ENCODE peak calls at places on chromosomes 7 and 10, in five cellular contexts. One of them, this sample, is unnamed.

GRCh38 chr10:80041162-80041561 is 37.3 kb upstream of the TMEM254 start:
- DNase-seq in heart left ventricle: no peak
- DNase-seq in effector memory CD4-positive, alpha-beta T cell: no peak
- DNase-seq in left cardiac atrium: no peak
- DNase-seq in AG10803: no peak
- DNase-seq in this sample: no peak

GRCh38 chr7:141776374-141776773 is at the start of gene TAS2R4:
- DNase-seq in heart left ventricle: no peak
- DNase-seq in effector memory CD4-positive, alpha-beta T cell: no peak
- DNase-seq in left cardiac atrium: no peak
- DNase-seq in AG10803: no peak
- DNase-seq in this sample: no peak

GRCh38 chr7:29139796-29140195 is 6.5 kb downstream of the CPVL start:
- DNase-seq in heart left ventricle: no peak
- DNase-seq in effector memory CD4-positive, alpha-beta T cell: no peak
- DNase-seq in left cardiac atrium: no peak
- DNase-seq in AG10803: no peak
- DNase-seq in this sample: no peak

GRCh38 chr7:155381852-155382801 is 75.8 kb upstream of the EN2 start:
- DNase-seq in heart left ventricle: no peak
- DNase-seq in effector memory CD4-positive, alpha-beta T cell: no peak
- DNase-seq in left cardiac atrium: no peak
- DNase-seq in AG10803: no peak
- DNase-seq in this sample: no peak

GRCh38 chr10:114397651-114398145 is 6.6 kb downstream of the AFAP1L2 start:
- DNase-seq in heart left ventricle: no peak
- DNase-seq in effector memory CD4-positive, alpha-beta T cell: no peak
- DNase-seq in left cardiac atrium: no peak
- DNase-seq in AG10803: peak; percentile 25
- DNase-seq in this sample: no peak

GRCh38 chr10:79324032-79324695 is 23.1 kb upstream of the PPIF start:
- DNase-seq in heart left ventricle: no peak
- DNase-seq in effector memory CD4-positive, alpha-beta T cell: no peak
- DNase-seq in left cardiac atrium: peak; percentile 12
- DNase-seq in AG10803: no peak
- DNase-seq in this sample: no peak

GRCh38 chr10:93753621-93754250 is 4.0 kb upstream of the LGI1 start:
- DNase-seq in heart left ventricle: no peak
- DNase-seq in effector memory CD4-positive, alpha-beta T cell: no peak
- DNase-seq in left cardiac atrium: no peak
- DNase-seq in AG10803: no peak
- DNase-seq in this sample: no peak

GRCh38 chr7:142440219-142441073 is 182.6 kb upstream of the PRSS58 start:
- DNase-seq in heart left ventricle: no peak
- DNase-seq in effector memory CD4-positive, alpha-beta T cell: no peak
- DNase-seq in left cardiac atrium: no peak
- DNase-seq in AG10803: peak; percentile 82
- DNase-seq in this sample: no peak

GRCh38 chr10:2949948-2950354 is 117.4 kb upstream of the PFKP start:
- DNase-seq in heart left ventricle: no peak
- DNase-seq in effector memory CD4-positive, alpha-beta T cell: no peak
- DNase-seq in left cardiac atrium: no peak
- DNase-seq in AG10803: peak; percentile 53
- DNase-seq in this sample: no peak

GRCh38 chr10:22333667-22334282 is 11.5 kb upstream of the SPAG6 start:
- DNase-seq in heart left ventricle: no peak
- DNase-seq in effector memory CD4-positive, alpha-beta T cell: no peak
- DNase-seq in left cardiac atrium: peak; percentile 19
- DNase-seq in AG10803: no peak
- DNase-seq in this sample: no peak

GRCh38 chr10:100516847-100517246 is 2.8 kb downstream of the SEC31B start:
- DNase-seq in heart left ventricle: no peak
- DNase-seq in effector memory CD4-positive, alpha-beta T cell: no peak
- DNase-seq in left cardiac atrium: no peak
- DNase-seq in AG10803: no peak
- DNase-seq in this sample: no peak

GRCh38 chr10:64863836-64864235 is 1342.6 kb downstream of the REEP3 start:
- DNase-seq in heart left ventricle: no peak
- DNase-seq in effector memory CD4-positive, alpha-beta T cell: no peak
- DNase-seq in left cardiac atrium: no peak
- DNase-seq in AG10803: no peak
- DNase-seq in this sample: no peak

GRCh38 chr10:72425133-72425532 is 70.4 kb upstream of the DNAJB12 start:
- DNase-seq in heart left ventricle: no peak
- DNase-seq in effector memory CD4-positive, alpha-beta T cell: no peak
- DNase-seq in left cardiac atrium: peak; percentile 28
- DNase-seq in AG10803: no peak
- DNase-seq in this sample: no peak

GRCh38 chr7:131026297-131027003 is 292.4 kb upstream of the KLF14 start:
- DNase-seq in heart left ventricle: no peak
- DNase-seq in effector memory CD4-positive, alpha-beta T cell: no peak
- DNase-seq in left cardiac atrium: no peak
- DNase-seq in AG10803: peak; percentile 83
- DNase-seq in this sample: no peak

GRCh38 chr7:99623091-99623693 is 6.4 kb downstream of the ZSCAN25 start:
- DNase-seq in heart left ventricle: no peak
- DNase-seq in effector memory CD4-positive, alpha-beta T cell: no peak
- DNase-seq in left cardiac atrium: no peak
- DNase-seq in AG10803: no peak
- DNase-seq in this sample: no peak

GRCh38 chr7:69699949-69700715 is 101.9 kb downstream of the AUTS2 start:
- DNase-seq in heart left ventricle: no peak
- DNase-seq in effector memory CD4-positive, alpha-beta T cell: no peak
- DNase-seq in left cardiac atrium: no peak
- DNase-seq in AG10803: no peak
- DNase-seq in this sample: no peak

GRCh38 chr7:114944742-114945625 is 23.1 kb downstream of the MDFIC start:
- DNase-seq in heart left ventricle: peak; percentile 71
- DNase-seq in effector memory CD4-positive, alpha-beta T cell: no peak
- DNase-seq in left cardiac atrium: peak; percentile 84
- DNase-seq in AG10803: peak; percentile 95
- DNase-seq in this sample: no peak

GRCh38 chr7:133545613-133546012 is 292.7 kb downstream of the EXOC4 start:
- DNase-seq in heart left ventricle: no peak
- DNase-seq in effector memory CD4-positive, alpha-beta T cell: no peak
- DNase-seq in left cardiac atrium: no peak
- DNase-seq in AG10803: peak; percentile 43
- DNase-seq in this sample: no peak

GRCh38 chr7:29748286-29749099 is 57.8 kb upstream of the WIPF3 start:
- DNase-seq in heart left ventricle: no peak
- DNase-seq in effector memory CD4-positive, alpha-beta T cell: no peak
- DNase-seq in left cardiac atrium: no peak
- DNase-seq in AG10803: peak; percentile 60
- DNase-seq in this sample: no peak